ENCODE peak calls at places on chromosomes 12 and 14, in ten cellular contexts. H is H1, P is stomach, L is transverse colon, U is A549, C is SK-N-SH, Z is K562, W is GM12878, A is suprapubic skin, I is ovary. S is an unnamed sample.

GRCh38 chr14:37992489-37992888 is 215.2 kb upstream of the SSTR1 start:
- DNase-seq in L (no peak), U (no peak), W (no peak), P (no peak), Z (no peak), C (no peak), I (no peak), H (no peak), A (no peak), S (no peak)

GRCh38 chr12:54958048-54958658 is 26.4 kb downstream of the TESPA1 start:
- DNase-seq in W (peak), H (no peak), P (peak), C (peak), Z (peak), L (peak), I (peak), A (no peak), U (peak), S (peak)

GRCh38 chr12:12624479-12625120 is 12.9 kb downstream of the CREBL2 start:
- DNase-seq in I (no peak), C (no peak), H (no peak), Z (no peak), A (no peak), L (no peak), P (no peak), U (no peak), W (no peak), S (no peak)

GRCh38 chr14:104082807-104083206 is 2.7 kb upstream of the ASPG start:
- DNase-seq in I (peak), P (peak), A (no peak), W (no peak), L (peak), C (peak), U (no peak), Z (no peak), H (no peak), S (no peak)

GRCh38 chr14:100317897-100318808 is 5.0 kb upstream of the SLC25A47 start:
- DNase-seq in A (no peak), I (peak), P (peak), L (peak), Z (peak), C (peak), U (peak), H (peak), W (no peak), S (peak)

GRCh38 chr12:96401061-96401871 is 1.0 kb upstream of the CDK17 start:
- DNase-seq in P (no peak), C (peak), U (peak), H (no peak), Z (peak), W (peak), A (no peak), L (peak), I (no peak), S (no peak)

GRCh38 chr12:43147893-43148292 is 404.1 kb downstream of the ADAMTS20 start:
- DNase-seq in U (no peak), Z (no peak), A (no peak), H (no peak), P (no peak), C (no peak), W (no peak), L (no peak), I (no peak), S (no peak)

GRCh38 chr14:60723218-60724079 is 702 bp downstream of the SIX4 start:
- DNase-seq in Z (peak), U (peak), I (peak), L (peak), W (no peak), A (no peak), H (peak), C (peak), P (peak), S (no peak)

GRCh38 chr14:102282751-102283465 is 22.1 kb downstream of the MOK start:
- DNase-seq in H (no peak), A (no peak), L (no peak), C (no peak), U (no peak), W (no peak), P (no peak), I (no peak), Z (no peak), S (no peak)

GRCh38 chr12:23204933-23205778 is 580.2 kb downstream of the ETNK1 start:
- DNase-seq in L (no peak), C (peak), H (no peak), U (peak), I (no peak), W (peak), P (no peak), A (no peak), Z (peak), S (no peak)

GRCh38 chr14:74160763-74161162 is 76.0 kb downstream of the LIN52 start:
- DNase-seq in I (no peak), W (no peak), Z (no peak), C (no peak), H (no peak), A (no peak), U (no peak), L (no peak), P (no peak), S (no peak)

GRCh38 chr12:108123382-108123781 is 5.7 kb upstream of the WSCD2 start:
- DNase-seq in Z (no peak), P (no peak), W (no peak), I (no peak), C (no peak), U (no peak), H (no peak), A (no peak), L (no peak), S (no peak)

GRCh38 chr12:54331-54730 is 12.2 kb upstream of the IQSEC3 start:
- DNase-seq in I (no peak), H (no peak), L (no peak), A (no peak), U (no peak), C (no peak), P (no peak), W (no peak), Z (no peak), S (no peak)

GRCh38 chr14:71758198-71758955 is 173.9 kb upstream of the RGS6 start:
- DNase-seq in I (no peak), Z (no peak), W (no peak), A (no peak), U (no peak), H (no peak), L (no peak), P (no peak), C (no peak), S (no peak)

GRCh38 chr14:58816416-58817115 is 178.8 kb downstream of the DACT1 start:
- DNase-seq in C (no peak), I (no peak), A (no peak), Z (no peak), W (no peak), L (no peak), P (no peak), H (no peak), U (no peak), S (no peak)

GRCh38 chr12:22029991-22030390 is 16.0 kb upstream of the CMAS start:
- DNase-seq in Z (no peak), U (no peak), P (no peak), A (no peak), H (no peak), I (no peak), W (no peak), L (no peak), C (no peak), S (no peak)

GRCh38 chr12:31629756-31630732 is 29.4 kb upstream of the ETFBKMT start:
- DNase-seq in P (peak), U (no peak), A (no peak), Z (peak), H (no peak), W (no peak), C (no peak), I (peak), L (no peak), S (no peak)

GRCh38 chr14:66345986-66346385 is 140.2 kb upstream of the CCDC196 start:
- DNase-seq in A (no peak), U (no peak), H (no peak), C (no peak), I (no peak), L (no peak), W (no peak), Z (no peak), P (no peak), S (no peak)

GRCh38 chr12:143964-144649 is 69.8 kb downstream of the SLC6A12 start:
- DNase-seq in U (no peak), W (no peak), C (no peak), A (no peak), H (no peak), Z (no peak), L (peak), P (peak), I (no peak), S (no peak)

GRCh38 chr12:52264435-52264825 is 10.0 kb upstream of the KRT86 start:
- DNase-seq in Z (no peak), I (no peak), C (no peak), W (no peak), P (no peak), L (no peak), U (no peak), A (no peak), H (no peak), S (no peak)

GRCh38 chr12:64273527-64274403 is 51.7 kb upstream of the KICS2 start:
- DNase-seq in W (no peak), L (peak), H (peak), I (no peak), U (peak), C (peak), P (no peak), A (no peak), Z (peak), S (no peak)

GRCh38 chr12:59452259-59452658 is 143.6 kb upstream of the SLC16A7 start:
- DNase-seq in A (no peak), I (no peak), C (no peak), H (no peak), W (no peak), Z (no peak), U (no peak), P (no peak), L (no peak), S (no peak)

GRCh38 chr12:1879633-1880032 is 38.8 kb downstream of the CACNA2D4 start:
- DNase-seq in L (no peak), P (no peak), I (no peak), A (no peak), U (no peak), Z (no peak), H (peak), W (no peak), C (peak), S (no peak)

GRCh38 chr12:67068204-67068731 is 200.9 kb upstream of the CAND1 start:
- DNase-seq in A (no peak), H (peak), C (peak), U (no peak), I (no peak), L (peak), Z (no peak), W (no peak), P (no peak), S (no peak)

GRCh38 chr12:95083938-95084337 is 10.5 kb upstream of the NR2C1 start:
- DNase-seq in U (no peak), A (no peak), Z (no peak), H (no peak), P (no peak), C (no peak), I (no peak), W (no peak), L (no peak), S (no peak)

GRCh38 chr12:48940181-48940580 is 14.9 kb upstream of the FKBP11 start:
- DNase-seq in H (no peak), W (no peak), U (no peak), A (no peak), C (no peak), Z (no peak), P (no peak), I (no peak), L (no peak), S (no peak)

GRCh38 chr12:69266045-69266635 is 26.8 kb downstream of the CPSF6 start:
- DNase-seq in L (no peak), C (no peak), A (no peak), P (no peak), Z (no peak), W (no peak), H (no peak), I (no peak), U (no peak), S (no peak)

GRCh38 chr12:29039013-29039412 is 110.1 kb upstream of the FAR2 start:
- DNase-seq in C (peak), U (no peak), Z (no peak), L (no peak), H (no peak), I (no peak), W (no peak), P (no peak), A (no peak), S (no peak)

GRCh38 chr12:46608431-46609280 is 217.1 kb downstream of the SLC38A4 start:
- DNase-seq in U (no peak), C (no peak), P (no peak), W (no peak), H (no peak), Z (no peak), A (no peak), L (no peak), I (no peak), S (no peak)

GRCh38 chr12:100578923-100579322 is 5.4 kb downstream of the GAS2L3 start:
- DNase-seq in A (no peak), Z (no peak), H (no peak), W (no peak), I (no peak), P (no peak), C (no peak), U (no peak), L (no peak), S (no peak)

GRCh38 chr12:100574262-100575074 is 984 bp downstream of the GAS2L3 start:
- DNase-seq in H (no peak), W (no peak), A (no peak), Z (no peak), I (peak), L (no peak), C (peak), U (peak), P (no peak), S (no peak)

GRCh38 chr12:100573499-100574261 is at the start of gene GAS2L3:
- DNase-seq in I (peak), H (peak), Z (peak), P (peak), C (peak), A (peak), U (peak), W (no peak), L (peak), S (peak)

GRCh38 chr12:100573168-100573498 is 351 bp upstream of the GAS2L3 start:
- DNase-seq in H (no peak), W (no peak), I (no peak), Z (no peak), U (no peak), A (no peak), C (no peak), P (no peak), L (no peak), S (no peak)

DNA sequence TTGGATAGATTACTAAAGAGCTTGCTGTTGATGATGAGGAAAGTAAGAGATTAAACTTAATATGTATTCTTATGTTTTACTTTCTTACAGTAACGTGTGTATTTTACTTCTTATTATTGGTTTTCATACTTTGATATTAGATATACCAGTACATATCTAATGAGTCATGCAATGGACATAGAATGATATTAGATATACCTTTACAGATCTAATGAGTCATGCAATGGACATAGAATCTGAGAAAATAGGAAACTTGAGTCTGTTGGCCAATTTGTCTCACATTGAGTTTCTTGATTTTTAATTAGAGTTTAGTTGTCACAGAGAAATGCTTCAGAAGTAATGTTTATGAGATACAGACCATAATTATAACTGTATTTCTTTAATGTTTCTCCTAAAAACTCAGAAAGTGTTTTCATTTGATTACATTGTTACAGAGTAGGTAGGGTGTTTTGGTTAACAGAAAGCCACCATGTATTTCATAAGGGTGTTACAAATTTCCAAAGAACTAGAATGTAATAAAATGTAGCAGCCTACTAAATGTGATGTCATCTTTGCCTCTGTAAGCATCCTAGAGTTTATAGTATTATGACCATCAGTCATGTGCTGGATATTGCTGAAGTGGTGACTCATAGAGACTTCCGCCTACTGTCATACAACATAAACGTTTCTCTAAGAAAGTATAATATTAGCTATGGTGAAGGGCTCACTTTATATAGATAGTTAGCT is 3.0 kb downstream of the GAS2L3 start:
- DNase-seq in A (no peak), Z (no peak), H (no peak), W (no peak), L (no peak), C (no peak), I (no peak), U (peak), P (no peak), S (no peak)
- TF ChIP-seq EP300 in A (no peak), Z (no peak), H (no peak), W (no peak), L (no peak), C (peak), I (no peak), U (no peak), P (no peak), S (peak)

GRCh38 chr12:56487448-56488040 is 417 bp downstream of the GLS2 start:
- DNase-seq in C (no peak), P (peak), W (no peak), H (peak), U (no peak), L (peak), I (no peak), A (peak), Z (no peak), S (no peak)
- TF ChIP-seq EP300 in C (no peak), P (no peak), W (no peak), H (no peak), U (no peak), L (no peak), I (no peak), A (no peak), Z (no peak), S (no peak)

GRCh38 chr12:110798461-110798860 is 48.3 kb upstream of the CCDC63 start:
- DNase-seq in H (no peak), A (no peak), U (no peak), Z (no peak), C (no peak), W (no peak), I (no peak), L (no peak), P (no peak), S (no peak)
- TF ChIP-seq EP300 in H (no peak), A (no peak), U (no peak), Z (no peak), C (no peak), W (no peak), I (no peak), L (no peak), P (no peak), S (no peak)

DNA sequence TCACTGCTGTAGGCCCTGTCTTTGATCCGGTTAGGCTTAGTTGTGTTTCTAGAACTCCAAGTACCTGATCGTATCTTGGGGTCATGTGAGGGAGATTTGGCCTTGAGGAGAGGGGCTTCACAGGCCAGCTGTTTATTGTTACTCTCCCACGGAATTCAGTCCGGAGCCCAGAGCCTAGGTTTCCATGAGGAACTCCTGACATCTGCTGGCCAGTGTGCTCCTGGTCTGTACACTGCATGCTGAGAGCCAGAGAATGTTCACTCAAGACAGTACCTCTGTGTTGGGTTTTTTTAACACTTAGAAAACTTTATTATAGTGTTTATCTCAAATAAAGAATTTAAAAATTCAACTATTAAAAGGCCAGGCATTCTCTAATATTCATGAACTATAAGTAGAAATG is 341.0 kb upstream of the TMEM132C start:
- DNase-seq in A (no peak), I (no peak), H (peak), Z (no peak), C (peak), W (no peak), U (no peak), P (no peak), L (peak), S (peak)
- TF ChIP-seq EP300 in A (no peak), I (no peak), H (no peak), Z (no peak), C (no peak), W (no peak), U (no peak), P (no peak), L (no peak), S (no peak)

DNA sequence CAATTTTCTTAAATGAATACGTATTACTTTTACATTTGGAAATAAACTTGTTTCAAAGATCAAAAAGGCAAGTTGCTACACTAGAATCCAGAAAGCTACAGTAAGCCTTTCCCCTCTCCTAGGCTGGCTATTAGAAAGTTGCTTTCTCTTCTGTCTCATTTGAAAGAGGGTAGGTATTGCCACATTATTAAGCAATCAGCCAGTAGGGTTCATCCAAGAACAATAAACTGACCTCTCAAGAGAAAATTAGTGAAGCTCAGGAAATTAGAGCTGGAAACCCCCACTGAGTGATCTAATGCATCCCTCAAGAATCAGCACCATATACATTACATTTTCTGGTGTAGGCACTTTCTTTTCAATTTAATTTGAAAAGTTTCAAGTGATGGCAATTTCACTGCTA is 4.5 kb upstream of the TMEM233 start:
- DNase-seq in Z (no peak), C (no peak), P (no peak), L (no peak), H (no peak), U (no peak), A (no peak), W (no peak), I (no peak), S (no peak)
- TF ChIP-seq EP300 in Z (no peak), C (no peak), P (no peak), L (no peak), H (no peak), U (no peak), A (no peak), W (no peak), I (no peak), S (peak)

GRCh38 chr14:33068626-33069025 is 129.9 kb downstream of the NPAS3 start:
- DNase-seq in L (no peak), Z (no peak), C (no peak), H (no peak), W (no peak), P (no peak), A (no peak), U (no peak), I (no peak), S (no peak)
- TF ChIP-seq EP300 in L (no peak), Z (no peak), C (no peak), H (no peak), W (no peak), P (no peak), A (no peak), U (no peak), I (no peak), S (no peak)

DNA sequence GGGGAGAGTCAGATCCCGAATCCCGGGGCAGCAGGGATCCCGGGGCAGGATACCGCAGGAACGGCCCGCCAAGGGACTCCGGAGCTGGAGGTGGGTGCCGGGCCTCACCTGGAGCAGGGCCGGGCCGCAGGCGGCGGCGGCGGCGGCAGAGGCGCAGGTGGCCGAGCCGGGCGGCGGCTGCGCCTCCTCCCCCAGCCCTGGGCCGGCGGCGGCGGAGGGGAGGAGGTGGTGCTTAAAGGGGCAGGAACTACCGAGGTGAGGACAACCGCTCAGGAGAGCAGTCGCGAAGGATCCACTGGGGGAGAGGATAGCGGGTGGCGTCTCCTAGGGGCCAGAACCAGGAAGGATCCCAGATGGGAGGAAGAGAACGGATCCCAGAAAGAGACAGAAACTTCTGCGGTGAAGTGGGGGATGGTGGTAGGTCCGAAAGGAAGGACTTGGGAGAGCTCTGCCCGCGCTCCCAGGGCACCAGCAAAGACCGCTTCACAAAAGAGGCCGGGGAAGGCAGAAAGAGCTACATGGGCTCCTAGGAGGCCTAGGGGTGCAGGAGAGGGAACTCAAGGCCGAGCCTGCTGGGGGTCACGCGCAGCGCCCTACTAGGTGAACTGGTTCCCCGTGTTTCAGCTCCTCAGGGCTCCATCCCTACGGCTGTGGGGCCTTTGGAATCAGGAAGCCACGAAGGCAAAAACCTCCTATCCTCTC is 4.9 kb upstream of the BAZ2A start:
- DNase-seq in U (peak), A (peak), H (peak), I (peak), P (peak), C (peak), W (no peak), L (peak), Z (peak), S (peak)
- TF ChIP-seq EP300 in U (no peak), A (no peak), H (no peak), I (no peak), P (no peak), C (no peak), W (no peak), L (no peak), Z (peak), S (no peak)

S was measured in tibial nerve.